ENCODE peak calls at places on chromosomes 16 and 17, in nine cellular contexts. One of them, this sample, is unnamed.

GRCh38 chr16:85240982-85241924 is 129.0 kb upstream of the CIBAR2 start:
- DNase-seq in thoracic aorta: no peak
- DNase-seq in neural progenitor cell: no peak
- DNase-seq in PC-9: no peak
- DNase-seq in ascending aorta: no peak
- DNase-seq in colonic mucosa: no peak
- DNase-seq in hepatocyte: no peak
- DNase-seq in transverse colon: no peak
- DNase-seq in lower lobe of right lung: no peak
- DNase-seq in this sample: no peak

GRCh38 chr17:78111727-78112507 is 16.6 kb downstream of the TMC6 start:
- DNase-seq in thoracic aorta: no peak
- DNase-seq in neural progenitor cell: no peak
- DNase-seq in PC-9: no peak
- DNase-seq in ascending aorta: no peak
- DNase-seq in colonic mucosa: no peak
- DNase-seq in hepatocyte: no peak
- DNase-seq in transverse colon: no peak
- DNase-seq in lower lobe of right lung: no peak
- DNase-seq in this sample: no peak

GRCh38 chr17:45790296-45790922 is 6.3 kb downstream of the CRHR1 start:
- DNase-seq in thoracic aorta: no peak
- DNase-seq in neural progenitor cell: no peak
- DNase-seq in PC-9: no peak
- DNase-seq in ascending aorta: no peak
- DNase-seq in colonic mucosa: no peak
- DNase-seq in hepatocyte: no peak
- DNase-seq in transverse colon: no peak
- DNase-seq in lower lobe of right lung: no peak
- DNase-seq in this sample: no peak

GRCh38 chr16:66428682-66429251 is 1.7 kb downstream of the BEAN1 start:
- DNase-seq in thoracic aorta: no peak
- DNase-seq in neural progenitor cell: no peak
- DNase-seq in PC-9: no peak
- DNase-seq in ascending aorta: no peak
- DNase-seq in colonic mucosa: no peak
- DNase-seq in hepatocyte: no peak
- DNase-seq in transverse colon: no peak
- DNase-seq in lower lobe of right lung: no peak
- DNase-seq in this sample: no peak

GRCh38 chr17:77929180-77929564 is 29.3 kb upstream of the TNRC6C start:
- DNase-seq in thoracic aorta: no peak
- DNase-seq in neural progenitor cell: no peak
- DNase-seq in PC-9: no peak
- DNase-seq in ascending aorta: no peak
- DNase-seq in colonic mucosa: no peak
- DNase-seq in hepatocyte: no peak
- DNase-seq in transverse colon: no peak
- DNase-seq in lower lobe of right lung: no peak
- DNase-seq in this sample: no peak

GRCh38 chr17:51120357-51120738 is 320 bp downstream of the SPAG9 start:
- DNase-seq in thoracic aorta: no peak
- DNase-seq in neural progenitor cell: no peak
- DNase-seq in PC-9: no peak
- DNase-seq in ascending aorta: no peak
- DNase-seq in colonic mucosa: peak; percentile 56
- DNase-seq in hepatocyte: no peak
- DNase-seq in transverse colon: peak; percentile 60
- DNase-seq in lower lobe of right lung: no peak
- DNase-seq in this sample: peak; percentile 52

GRCh38 chr16:2420035-2420434 is 9.2 kb upstream of the CCNF start:
- DNase-seq in thoracic aorta: no peak
- DNase-seq in neural progenitor cell: no peak
- DNase-seq in PC-9: no peak
- DNase-seq in ascending aorta: no peak
- DNase-seq in colonic mucosa: no peak
- DNase-seq in hepatocyte: no peak
- DNase-seq in transverse colon: no peak
- DNase-seq in lower lobe of right lung: no peak
- DNase-seq in this sample: no peak

GRCh38 chr16:66590322-66590721 is 11.1 kb downstream of the CMTM2 start:
- DNase-seq in thoracic aorta: no peak
- DNase-seq in neural progenitor cell: no peak
- DNase-seq in PC-9: no peak
- DNase-seq in ascending aorta: no peak
- DNase-seq in colonic mucosa: no peak
- DNase-seq in hepatocyte: no peak
- DNase-seq in transverse colon: no peak
- DNase-seq in lower lobe of right lung: no peak
- DNase-seq in this sample: no peak

GRCh38 chr16:53052519-53053501 is at the start of gene CHD9NB:
- DNase-seq in thoracic aorta: peak; percentile 11
- DNase-seq in neural progenitor cell: no peak
- DNase-seq in PC-9: peak; percentile 73
- DNase-seq in ascending aorta: no peak
- DNase-seq in colonic mucosa: peak; percentile 80
- DNase-seq in hepatocyte: peak; percentile 84
- DNase-seq in transverse colon: peak; percentile 75
- DNase-seq in lower lobe of right lung: no peak
- DNase-seq in this sample: peak; percentile 99

DNA sequence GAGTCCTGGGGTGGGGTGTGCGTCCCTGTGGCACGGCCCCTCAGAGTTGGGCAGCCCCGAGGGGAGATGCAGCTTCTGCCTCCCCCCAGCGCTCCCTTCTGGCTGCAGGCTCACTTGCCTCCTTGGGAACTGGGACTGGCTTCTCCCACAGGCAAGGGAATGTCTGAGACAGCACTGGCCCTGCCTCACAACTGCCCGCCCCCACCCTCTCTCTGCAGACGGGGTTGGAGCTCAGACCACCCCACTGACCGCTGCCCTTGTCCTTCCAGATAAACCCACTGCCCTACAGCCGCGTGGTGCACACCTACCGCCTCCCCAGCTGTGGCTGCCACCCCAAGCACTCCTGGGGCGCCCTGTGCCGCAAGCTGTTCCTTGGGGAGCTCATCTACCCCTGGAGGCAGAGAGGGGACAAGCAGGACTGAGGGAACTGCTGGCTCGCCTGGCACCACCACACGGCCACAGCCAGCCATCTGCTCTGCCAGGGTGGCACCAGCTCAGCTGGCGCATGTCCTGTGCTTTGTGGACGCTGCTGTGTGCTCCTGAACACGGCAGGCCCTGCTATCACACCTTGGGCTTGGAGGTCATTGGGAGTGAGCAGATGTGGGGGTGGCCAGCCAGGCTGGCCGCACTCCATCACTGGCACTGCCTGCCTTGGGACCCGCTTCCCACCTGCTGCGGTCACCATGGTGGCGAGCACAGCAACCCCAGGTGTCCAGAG is 7.1 kb upstream of the RAB40C start:
- DNase-seq in thoracic aorta: no peak
- DNase-seq in neural progenitor cell: no peak
- DNase-seq in PC-9: no peak
- DNase-seq in ascending aorta: no peak
- DNase-seq in colonic mucosa: no peak
- DNase-seq in hepatocyte: no peak
- DNase-seq in transverse colon: no peak
- DNase-seq in lower lobe of right lung: no peak
- DNase-seq in this sample: no peak
- TF ChIP-seq CTCF in thoracic aorta: no peak
- TF ChIP-seq CTCF in neural progenitor cell: no peak
- TF ChIP-seq CTCF in PC-9: peak; percentile 19
- TF ChIP-seq CTCF in ascending aorta: no peak
- TF ChIP-seq CTCF in colonic mucosa: no peak
- TF ChIP-seq CTCF in hepatocyte: no peak
- TF ChIP-seq CTCF in transverse colon: no peak
- TF ChIP-seq CTCF in lower lobe of right lung: no peak
- TF ChIP-seq CTCF in this sample: no peak

GRCh38 chr17:75249564-75249963 is 11.8 kb downstream of the GGA3 start:
- DNase-seq in thoracic aorta: no peak
- DNase-seq in neural progenitor cell: no peak
- DNase-seq in PC-9: no peak
- DNase-seq in ascending aorta: no peak
- DNase-seq in colonic mucosa: no peak
- DNase-seq in hepatocyte: no peak
- DNase-seq in transverse colon: no peak
- DNase-seq in lower lobe of right lung: no peak
- DNase-seq in this sample: no peak

GRCh38 chr17:75250009-75250471 is 11.4 kb downstream of the GGA3 start:
- DNase-seq in thoracic aorta: no peak
- DNase-seq in neural progenitor cell: no peak
- DNase-seq in PC-9: peak; percentile 61
- DNase-seq in ascending aorta: no peak
- DNase-seq in colonic mucosa: no peak
- DNase-seq in hepatocyte: no peak
- DNase-seq in transverse colon: peak; percentile 57
- DNase-seq in lower lobe of right lung: no peak
- DNase-seq in this sample: no peak

GRCh38 chr17:75245011-75245410 is 16.4 kb downstream of the GGA3 start:
- DNase-seq in thoracic aorta: no peak
- DNase-seq in neural progenitor cell: no peak
- DNase-seq in PC-9: no peak
- DNase-seq in ascending aorta: no peak
- DNase-seq in colonic mucosa: no peak
- DNase-seq in hepatocyte: no peak
- DNase-seq in transverse colon: no peak
- DNase-seq in lower lobe of right lung: no peak
- DNase-seq in this sample: no peak

GRCh38 chr17:75244133-75244866 is 17.1 kb downstream of the GGA3 start:
- DNase-seq in thoracic aorta: no peak
- DNase-seq in neural progenitor cell: no peak
- DNase-seq in PC-9: no peak
- DNase-seq in ascending aorta: no peak
- DNase-seq in colonic mucosa: no peak
- DNase-seq in hepatocyte: no peak
- DNase-seq in transverse colon: peak; percentile 52
- DNase-seq in lower lobe of right lung: no peak
- DNase-seq in this sample: no peak

DNA sequence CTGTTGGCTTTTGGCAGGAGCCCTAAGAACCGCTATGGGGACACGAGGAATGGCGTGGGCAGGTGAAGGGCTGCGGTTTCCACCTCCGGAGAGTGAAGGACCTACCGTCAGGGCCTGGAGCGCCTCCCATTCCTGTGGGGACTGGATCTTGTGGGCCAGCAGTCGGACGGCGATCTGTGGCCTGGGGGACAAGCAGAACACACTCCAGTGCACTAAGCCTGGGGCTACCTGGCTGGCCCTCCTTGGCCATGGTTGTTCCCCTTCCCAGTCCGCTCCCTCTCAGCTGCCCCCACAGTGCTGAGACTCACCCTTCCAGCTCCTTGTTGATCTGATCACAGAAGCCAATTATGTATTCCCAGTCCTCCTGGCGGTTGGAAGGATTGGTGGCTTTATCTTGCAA is 15.0 kb downstream of the GGA3 start:
- DNase-seq in thoracic aorta: no peak
- DNase-seq in neural progenitor cell: no peak
- DNase-seq in PC-9: no peak
- DNase-seq in ascending aorta: no peak
- DNase-seq in colonic mucosa: no peak
- DNase-seq in hepatocyte: no peak
- DNase-seq in transverse colon: no peak
- DNase-seq in lower lobe of right lung: no peak
- DNase-seq in this sample: no peak
- H3K4me1 ChIP-seq in thoracic aorta: peaks cover 18% of the 10 kb centered on the region
- H3K4me1 ChIP-seq in neural progenitor cell: no peaks in the 10 kb centered on the region
- H3K4me1 ChIP-seq in PC-9: no peaks in the 10 kb centered on the region
- H3K4me1 ChIP-seq in ascending aorta: peaks cover 13% of the 10 kb centered on the region
- H3K4me1 ChIP-seq in colonic mucosa: no peaks in the 10 kb centered on the region
- H3K4me1 ChIP-seq in hepatocyte: no peaks in the 10 kb centered on the region
- H3K4me1 ChIP-seq in transverse colon: peaks cover 15% of the 10 kb centered on the region
- H3K4me1 ChIP-seq in lower lobe of right lung: peaks cover 20% of the 10 kb centered on the region
- H3K4me1 ChIP-seq in this sample: no peaks in the 10 kb centered on the region

DNA sequence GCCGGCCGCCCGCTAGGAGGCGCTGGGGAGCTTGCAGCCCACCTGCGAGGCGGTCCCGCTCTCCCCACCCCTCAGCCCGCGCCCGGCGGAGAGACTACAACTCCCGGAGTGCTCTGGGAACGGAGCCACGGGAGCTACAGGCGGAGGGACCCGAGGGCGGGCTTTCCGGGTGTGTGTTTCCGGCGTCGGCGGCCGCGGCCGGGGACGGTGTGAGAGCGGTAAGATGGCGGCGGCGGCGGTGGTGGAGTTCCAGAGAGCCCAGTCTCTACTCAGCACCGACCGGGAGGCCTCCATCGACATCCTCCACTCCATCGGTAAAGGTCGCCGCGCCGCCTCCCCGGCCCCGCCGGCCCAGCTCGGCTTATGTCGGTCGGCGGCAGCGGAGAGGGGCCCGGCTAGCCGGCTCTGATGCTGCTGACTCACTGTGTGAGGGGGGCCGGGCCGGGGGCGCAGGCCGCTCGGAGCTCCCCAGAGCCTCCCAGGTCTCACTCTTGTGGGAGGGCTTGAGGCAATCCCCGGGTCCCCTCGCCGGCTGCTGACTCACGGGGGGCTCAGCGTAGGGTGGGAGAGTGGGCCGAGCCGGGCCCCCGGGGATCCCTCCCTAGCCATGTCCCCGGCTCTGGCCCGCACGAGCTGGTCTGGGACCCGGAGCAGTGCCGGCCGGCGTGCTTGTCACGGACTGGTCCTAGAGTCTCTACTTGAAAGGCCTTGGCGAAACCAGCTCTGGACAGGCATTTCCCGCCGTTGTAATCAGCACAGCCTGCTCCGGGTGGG is at the start of gene PSMD11:
- DNase-seq in thoracic aorta: peak; percentile 94
- DNase-seq in neural progenitor cell: peak; percentile 99
- DNase-seq in PC-9: peak; percentile 97
- DNase-seq in ascending aorta: peak; percentile 93
- DNase-seq in colonic mucosa: peak; percentile 99
- DNase-seq in hepatocyte: peak; percentile 99
- DNase-seq in transverse colon: peak; percentile 98
- DNase-seq in lower lobe of right lung: peak; percentile 99
- DNase-seq in this sample: peak; percentile 82
- H3K27ac ChIP-seq in thoracic aorta: peak within 1 kb of the TSS; percentile 42
- H3K27ac ChIP-seq in neural progenitor cell: peak within 1 kb of the TSS; percentile 72
- H3K27ac ChIP-seq in PC-9: peak within 1 kb of the TSS; percentile 76
- H3K27ac ChIP-seq in ascending aorta: peak within 1 kb of the TSS; percentile 83
- H3K27ac ChIP-seq in colonic mucosa: peak within 1 kb of the TSS; percentile 47
- H3K27ac ChIP-seq in hepatocyte: peak within 1 kb of the TSS; percentile 90
- H3K27ac ChIP-seq in transverse colon: peak within 1 kb of the TSS; percentile 89
- H3K27ac ChIP-seq in lower lobe of right lung: peak within 1 kb of the TSS; percentile 86
- H3K27ac ChIP-seq in this sample: peak within 1 kb of the TSS; percentile 87

DNA sequence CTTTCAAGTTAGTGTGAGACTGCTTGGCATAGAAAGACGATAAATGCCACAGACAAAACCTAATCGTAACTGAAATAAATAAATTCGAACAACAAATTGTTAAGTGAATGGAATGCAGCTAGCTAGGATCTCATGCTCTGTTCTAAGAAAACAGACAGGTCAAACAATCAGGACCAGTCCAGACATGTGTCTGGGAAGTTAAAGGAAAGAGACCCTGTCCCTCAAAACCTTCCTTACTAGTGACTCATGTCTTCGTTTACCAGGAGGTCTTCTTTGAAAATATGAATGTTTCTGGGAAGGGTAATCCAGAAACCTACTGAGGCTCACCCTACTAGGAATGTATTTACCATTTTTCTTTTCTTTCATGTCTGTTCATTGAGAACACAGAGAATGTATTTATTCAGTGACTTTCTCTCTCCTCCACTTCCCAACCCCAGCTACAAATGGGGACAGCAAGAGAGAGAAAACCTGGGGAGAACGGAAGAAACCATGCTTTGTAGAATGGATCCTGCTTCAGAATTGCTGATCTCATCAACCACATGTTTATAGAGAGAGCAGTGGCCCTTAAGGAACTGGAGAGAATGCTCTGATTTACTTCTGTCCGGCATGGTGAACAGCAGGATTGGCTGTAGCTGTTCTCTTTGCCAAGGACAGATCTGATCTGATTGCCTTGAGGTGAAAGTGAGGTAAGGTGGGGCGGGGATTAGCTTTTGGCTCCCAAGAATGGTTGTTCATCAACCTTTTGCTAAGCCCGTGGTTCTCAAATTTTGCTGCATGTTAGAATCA is 39.4 kb upstream of the DHX8 start:
- DNase-seq in thoracic aorta: no peak
- DNase-seq in neural progenitor cell: no peak
- DNase-seq in PC-9: no peak
- DNase-seq in ascending aorta: no peak
- DNase-seq in colonic mucosa: no peak
- DNase-seq in hepatocyte: no peak
- DNase-seq in transverse colon: no peak
- DNase-seq in lower lobe of right lung: no peak
- DNase-seq in this sample: peak; percentile 66
- TF ChIP-seq CTCF in thoracic aorta: no peak
- TF ChIP-seq CTCF in neural progenitor cell: no peak
- TF ChIP-seq CTCF in PC-9: no peak
- TF ChIP-seq CTCF in ascending aorta: no peak
- TF ChIP-seq CTCF in colonic mucosa: no peak
- TF ChIP-seq CTCF in hepatocyte: no peak
- TF ChIP-seq CTCF in transverse colon: no peak
- TF ChIP-seq CTCF in lower lobe of right lung: no peak
- TF ChIP-seq CTCF in this sample: no peak

This sample was measured in foreskin keratinocyte.